ENCODE peak calls at places on chromosomes 12 and 14, in six cellular contexts. One of them, this sample, is unnamed. For H3K4me1, the result is how much of the 10 kb centered on the place peaks cover.

GRCh38 chr14:55114720-55115119 is 14.3 kb upstream of the LGALS3 start:
- DNase-seq in endodermal cell: no peak
- DNase-seq in CD4-positive, alpha-beta memory T cell: no peak
- DNase-seq in psoas muscle: no peak
- DNase-seq in mesenchymal stem cell: no peak
- DNase-seq in RWPE2: no peak
- DNase-seq in this sample: no peak

GRCh38 chr14:33569844-33570716 is 380.8 kb downstream of the EGLN3 start:
- DNase-seq in CD4-positive, alpha-beta memory T cell: no peak
- DNase-seq in mesenchymal stem cell: peak
- DNase-seq in RWPE2: no peak
- DNase-seq in endodermal cell: no peak
- DNase-seq in psoas muscle: no peak
- DNase-seq in this sample: no peak

GRCh38 chr14:91946313-91947195 is 940 bp downstream of the FBLN5 start:
- DNase-seq in endodermal cell: no peak
- DNase-seq in psoas muscle: no peak
- DNase-seq in RWPE2: no peak
- DNase-seq in mesenchymal stem cell: peak
- DNase-seq in CD4-positive, alpha-beta memory T cell: no peak
- DNase-seq in this sample: no peak

GRCh38 chr12:69540606-69541386 is 44.5 kb upstream of the CCT2 start:
- DNase-seq in mesenchymal stem cell: peak
- DNase-seq in CD4-positive, alpha-beta memory T cell: no peak
- DNase-seq in endodermal cell: no peak
- DNase-seq in RWPE2: no peak
- DNase-seq in psoas muscle: no peak
- DNase-seq in this sample: no peak

GRCh38 chr12:51667269-51667668 is 76.2 kb downstream of the SCN8A start:
- DNase-seq in RWPE2: no peak
- DNase-seq in CD4-positive, alpha-beta memory T cell: no peak
- DNase-seq in endodermal cell: no peak
- DNase-seq in mesenchymal stem cell: no peak
- DNase-seq in psoas muscle: no peak
- DNase-seq in this sample: no peak

GRCh38 chr12:86698581-86698980 is 442.4 kb upstream of the MGAT4C start:
- DNase-seq in mesenchymal stem cell: no peak
- DNase-seq in RWPE2: no peak
- DNase-seq in endodermal cell: no peak
- DNase-seq in psoas muscle: no peak
- DNase-seq in CD4-positive, alpha-beta memory T cell: no peak
- DNase-seq in this sample: no peak

GRCh38 chr12:123119808-123120207 is 31.1 kb downstream of the PITPNM2 start:
- DNase-seq in mesenchymal stem cell: no peak
- DNase-seq in endodermal cell: peak
- DNase-seq in CD4-positive, alpha-beta memory T cell: peak
- DNase-seq in psoas muscle: no peak
- DNase-seq in RWPE2: no peak
- DNase-seq in this sample: peak

GRCh38 chr12:102326987-102327386 is 129.4 kb upstream of the PMCH start:
- DNase-seq in RWPE2: no peak
- DNase-seq in CD4-positive, alpha-beta memory T cell: no peak
- DNase-seq in psoas muscle: no peak
- DNase-seq in endodermal cell: no peak
- DNase-seq in mesenchymal stem cell: no peak
- DNase-seq in this sample: no peak

GRCh38 chr14:81452341-81452740 is 52.2 kb upstream of the STON2 start:
- DNase-seq in psoas muscle: no peak
- DNase-seq in RWPE2: no peak
- DNase-seq in mesenchymal stem cell: no peak
- DNase-seq in endodermal cell: no peak
- DNase-seq in CD4-positive, alpha-beta memory T cell: no peak
- DNase-seq in this sample: no peak

GRCh38 chr14:81453166-81453766 is 53.1 kb upstream of the STON2 start:
- DNase-seq in endodermal cell: peak
- DNase-seq in mesenchymal stem cell: peak
- DNase-seq in CD4-positive, alpha-beta memory T cell: peak
- DNase-seq in RWPE2: no peak
- DNase-seq in psoas muscle: peak
- DNase-seq in this sample: peak

GRCh38 chr14:81450976-81451375 is 50.9 kb upstream of the STON2 start:
- DNase-seq in psoas muscle: no peak
- DNase-seq in mesenchymal stem cell: no peak
- DNase-seq in CD4-positive, alpha-beta memory T cell: no peak
- DNase-seq in RWPE2: no peak
- DNase-seq in endodermal cell: no peak
- DNase-seq in this sample: no peak

GRCh38 chr14:81454572-81455218 is 54.6 kb upstream of the STON2 start:
- DNase-seq in CD4-positive, alpha-beta memory T cell: no peak
- DNase-seq in endodermal cell: peak
- DNase-seq in RWPE2: no peak
- DNase-seq in mesenchymal stem cell: no peak
- DNase-seq in psoas muscle: no peak
- DNase-seq in this sample: no peak

DNA sequence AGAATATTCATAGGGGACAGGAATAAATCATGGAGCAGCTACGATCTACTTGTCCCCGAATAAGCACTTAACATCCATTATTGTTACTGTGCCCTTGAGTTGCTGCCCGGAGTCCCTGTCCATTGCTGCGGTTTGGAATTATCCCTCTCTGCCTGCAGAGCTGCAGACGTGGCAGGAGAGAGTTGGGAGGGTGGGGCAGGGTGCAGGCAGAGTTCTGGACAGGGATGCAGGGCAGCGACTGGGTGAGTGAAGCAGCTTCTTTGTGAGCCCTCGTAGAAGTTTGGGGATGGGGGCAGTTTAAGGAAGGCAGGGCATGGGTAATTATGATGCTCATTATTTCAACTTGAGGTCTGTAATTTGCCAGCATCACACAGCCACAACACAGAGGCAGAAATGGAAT is 52.6 kb upstream of the STON2 start:
- DNase-seq in RWPE2: no peak
- DNase-seq in CD4-positive, alpha-beta memory T cell: no peak
- DNase-seq in mesenchymal stem cell: no peak
- DNase-seq in endodermal cell: no peak
- DNase-seq in psoas muscle: no peak
- DNase-seq in this sample: no peak
- H3K4me3 ChIP-seq in RWPE2: no peak
- H3K4me3 ChIP-seq in CD4-positive, alpha-beta memory T cell: no peak
- H3K4me3 ChIP-seq in mesenchymal stem cell: no peak
- H3K4me3 ChIP-seq in endodermal cell: no peak
- H3K4me3 ChIP-seq in psoas muscle: peak
- H3K4me3 ChIP-seq in this sample: no peak

GRCh38 chr12:121489874-121490273 is 90.0 kb downstream of the RNF34 start:
- DNase-seq in psoas muscle: no peak
- DNase-seq in CD4-positive, alpha-beta memory T cell: no peak
- DNase-seq in RWPE2: no peak
- DNase-seq in mesenchymal stem cell: no peak
- DNase-seq in endodermal cell: peak
- DNase-seq in this sample: no peak
- H3K4me1 ChIP-seq in psoas muscle: under half
- H3K4me1 ChIP-seq in CD4-positive, alpha-beta memory T cell: under half
- H3K4me1 ChIP-seq in RWPE2: under half
- H3K4me1 ChIP-seq in mesenchymal stem cell: under half
- H3K4me1 ChIP-seq in endodermal cell: under half
- H3K4me1 ChIP-seq in this sample: under half

GRCh38 chr14:64932231-64932630 is 10.3 kb downstream of the GPX2 start:
- DNase-seq in endodermal cell: no peak
- DNase-seq in psoas muscle: no peak
- DNase-seq in RWPE2: no peak
- DNase-seq in CD4-positive, alpha-beta memory T cell: no peak
- DNase-seq in mesenchymal stem cell: no peak
- DNase-seq in this sample: no peak
- H3K27ac ChIP-seq in endodermal cell: no peak
- H3K27ac ChIP-seq in psoas muscle: peak
- H3K27ac ChIP-seq in RWPE2: no peak
- H3K27ac ChIP-seq in CD4-positive, alpha-beta memory T cell: no peak
- H3K27ac ChIP-seq in mesenchymal stem cell: no peak
- H3K27ac ChIP-seq in this sample: no peak

GRCh38 chr12:125191361-125192087 is 126.3 kb downstream of the AACS start:
- DNase-seq in RWPE2: no peak
- DNase-seq in psoas muscle: no peak
- DNase-seq in mesenchymal stem cell: no peak
- DNase-seq in endodermal cell: no peak
- DNase-seq in CD4-positive, alpha-beta memory T cell: no peak
- DNase-seq in this sample: no peak

GRCh38 chr12:125192690-125193221 is 127.5 kb downstream of the AACS start:
- DNase-seq in endodermal cell: no peak
- DNase-seq in RWPE2: no peak
- DNase-seq in CD4-positive, alpha-beta memory T cell: no peak
- DNase-seq in psoas muscle: no peak
- DNase-seq in mesenchymal stem cell: no peak
- DNase-seq in this sample: no peak

GRCh38 chr12:125194999-125195398 is 129.8 kb downstream of the AACS start:
- DNase-seq in psoas muscle: no peak
- DNase-seq in RWPE2: no peak
- DNase-seq in mesenchymal stem cell: no peak
- DNase-seq in CD4-positive, alpha-beta memory T cell: no peak
- DNase-seq in endodermal cell: peak
- DNase-seq in this sample: no peak

GRCh38 chr12:125193798-125194562 is 128.7 kb downstream of the AACS start:
- DNase-seq in CD4-positive, alpha-beta memory T cell: no peak
- DNase-seq in RWPE2: no peak
- DNase-seq in mesenchymal stem cell: no peak
- DNase-seq in psoas muscle: no peak
- DNase-seq in endodermal cell: peak
- DNase-seq in this sample: no peak

DNA sequence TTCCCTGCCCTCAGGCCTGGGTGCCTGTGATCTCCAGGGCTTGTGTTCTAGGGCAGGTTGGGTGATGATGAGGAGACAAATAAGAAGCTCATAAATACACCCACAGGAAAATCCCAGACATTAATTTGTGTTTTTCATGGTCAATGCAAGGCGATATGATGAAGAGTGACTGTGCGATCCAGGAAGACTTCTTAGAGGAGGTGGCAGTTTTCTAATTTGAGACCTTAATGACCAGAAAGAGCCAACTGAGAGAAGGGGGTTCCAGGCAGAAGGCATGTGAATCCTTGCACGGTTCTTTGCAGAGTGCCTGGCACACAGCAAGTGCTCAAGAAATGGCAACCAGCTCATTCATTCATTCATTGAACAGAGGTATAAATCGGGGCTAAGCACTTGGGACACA is 128.1 kb downstream of the AACS start:
- DNase-seq in endodermal cell: no peak
- DNase-seq in psoas muscle: no peak
- DNase-seq in CD4-positive, alpha-beta memory T cell: no peak
- DNase-seq in mesenchymal stem cell: no peak
- DNase-seq in RWPE2: no peak
- DNase-seq in this sample: no peak
- H3K4me3 ChIP-seq in endodermal cell: no peak
- H3K4me3 ChIP-seq in psoas muscle: no peak
- H3K4me3 ChIP-seq in CD4-positive, alpha-beta memory T cell: no peak
- H3K4me3 ChIP-seq in mesenchymal stem cell: no peak
- H3K4me3 ChIP-seq in RWPE2: no peak
- H3K4me3 ChIP-seq in this sample: no peak

DNA sequence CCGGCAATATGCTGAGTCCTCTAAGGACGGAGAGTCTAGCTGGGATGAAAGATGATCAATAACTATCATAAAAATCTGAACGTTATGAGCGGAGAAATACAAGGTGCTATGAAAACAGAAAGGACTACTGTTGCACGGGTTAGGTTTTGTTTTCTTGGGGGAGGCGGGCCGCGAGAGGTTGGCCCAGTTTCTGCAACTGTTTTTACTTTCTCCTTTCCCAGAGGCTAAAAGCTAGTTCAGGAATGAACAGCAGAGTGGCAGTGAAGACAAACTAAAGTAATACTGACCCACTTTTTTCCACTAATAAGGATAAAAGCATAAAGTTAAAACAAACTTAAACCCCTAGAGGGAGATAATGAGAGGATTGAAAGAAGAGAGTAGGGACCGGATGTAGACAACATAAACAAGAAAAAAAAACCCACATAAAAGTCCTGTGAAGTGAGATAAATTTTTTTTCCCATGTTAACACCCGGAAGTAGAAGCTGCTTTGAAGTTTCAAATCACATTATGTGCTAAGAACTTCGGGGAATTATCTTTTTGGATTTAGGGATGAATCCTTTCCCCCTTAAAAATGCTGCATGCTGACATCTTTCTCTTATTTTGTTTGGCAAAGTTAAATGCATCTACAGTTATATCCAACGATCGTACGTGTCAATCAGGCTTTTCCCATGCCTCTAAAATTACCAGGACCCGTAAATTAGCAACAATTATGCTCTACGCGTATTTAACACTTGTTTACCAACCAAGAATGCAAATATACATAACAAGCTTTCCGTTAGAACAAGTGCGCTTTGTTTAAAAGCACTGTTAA is 1.0 kb upstream of the CDK17 start:
- DNase-seq in CD4-positive, alpha-beta memory T cell: peak
- DNase-seq in psoas muscle: no peak
- DNase-seq in mesenchymal stem cell: peak
- DNase-seq in endodermal cell: peak
- DNase-seq in RWPE2: no peak
- DNase-seq in this sample: peak
- H3K4me1 ChIP-seq in CD4-positive, alpha-beta memory T cell: under half
- H3K4me1 ChIP-seq in psoas muscle: under half
- H3K4me1 ChIP-seq in mesenchymal stem cell: under half
- H3K4me1 ChIP-seq in endodermal cell: under half
- H3K4me1 ChIP-seq in RWPE2: under half
- H3K4me1 ChIP-seq in this sample: under half

GRCh38 chr14:95496111-95496681 is 20.3 kb downstream of the SYNE3 start:
- DNase-seq in mesenchymal stem cell: peak
- DNase-seq in endodermal cell: no peak
- DNase-seq in CD4-positive, alpha-beta memory T cell: no peak
- DNase-seq in RWPE2: no peak
- DNase-seq in psoas muscle: no peak
- DNase-seq in this sample: no peak

GRCh38 chr14:95495538-95496025 is 20.9 kb downstream of the SYNE3 start:
- DNase-seq in RWPE2: no peak
- DNase-seq in psoas muscle: no peak
- DNase-seq in endodermal cell: no peak
- DNase-seq in mesenchymal stem cell: no peak
- DNase-seq in CD4-positive, alpha-beta memory T cell: no peak
- DNase-seq in this sample: no peak

GRCh38 chr14:95497561-95498011 is 18.9 kb downstream of the SYNE3 start:
- DNase-seq in RWPE2: no peak
- DNase-seq in CD4-positive, alpha-beta memory T cell: no peak
- DNase-seq in psoas muscle: no peak
- DNase-seq in endodermal cell: no peak
- DNase-seq in mesenchymal stem cell: peak
- DNase-seq in this sample: no peak

GRCh38 chr14:95495093-95495492 is 21.4 kb downstream of the SYNE3 start:
- DNase-seq in CD4-positive, alpha-beta memory T cell: no peak
- DNase-seq in psoas muscle: no peak
- DNase-seq in RWPE2: no peak
- DNase-seq in mesenchymal stem cell: no peak
- DNase-seq in endodermal cell: no peak
- DNase-seq in this sample: no peak

GRCh38 chr14:95496690-95497241 is 19.7 kb downstream of the SYNE3 start:
- DNase-seq in mesenchymal stem cell: peak
- DNase-seq in endodermal cell: no peak
- DNase-seq in psoas muscle: no peak
- DNase-seq in CD4-positive, alpha-beta memory T cell: no peak
- DNase-seq in RWPE2: no peak
- DNase-seq in this sample: no peak
- H3K27ac ChIP-seq in mesenchymal stem cell: no peak
- H3K27ac ChIP-seq in endodermal cell: no peak
- H3K27ac ChIP-seq in psoas muscle: no peak
- H3K27ac ChIP-seq in CD4-positive, alpha-beta memory T cell: no peak
- H3K27ac ChIP-seq in RWPE2: no peak
- H3K27ac ChIP-seq in this sample: no peak